ENCODE peak calls at places on chromosomes 7 and 10, in nine cellular contexts. One of them, this sample, is unnamed. For H3K36me3, the result is how much of the 10 kb centered on the place peaks cover.

GRCh38 chr10:110655286-110655685 is 11.2 kb downstream of the RBM20 start:
- DNase-seq in small intestine: no peak
- DNase-seq in astrocyte: no peak
- DNase-seq in effector memory CD4-positive, alpha-beta T cell: no peak
- DNase-seq in IMR-90: peak
- DNase-seq in brain microvascular endothelial cell: no peak
- DNase-seq in fibroblast of lung: no peak
- DNase-seq in OCI-LY7: no peak
- DNase-seq in lower lobe of right lung: no peak
- DNase-seq in this sample: no peak

GRCh38 chr7:150428671-150429451 is 21.6 kb upstream of the GIMAP8 start:
- DNase-seq in small intestine: peak
- DNase-seq in astrocyte: peak
- DNase-seq in effector memory CD4-positive, alpha-beta T cell: no peak
- DNase-seq in IMR-90: peak
- DNase-seq in brain microvascular endothelial cell: peak
- DNase-seq in fibroblast of lung: peak
- DNase-seq in OCI-LY7: no peak
- DNase-seq in lower lobe of right lung: no peak
- DNase-seq in this sample: peak

GRCh38 chr10:114869500-114869899 is 47.9 kb downstream of the FHIP2A start:
- DNase-seq in small intestine: no peak
- DNase-seq in astrocyte: peak
- DNase-seq in effector memory CD4-positive, alpha-beta T cell: no peak
- DNase-seq in IMR-90: peak
- DNase-seq in brain microvascular endothelial cell: peak
- DNase-seq in fibroblast of lung: peak
- DNase-seq in OCI-LY7: no peak
- DNase-seq in lower lobe of right lung: no peak
- DNase-seq in this sample: peak

GRCh38 chr10:76111986-76112825 is 680.8 kb downstream of the LRMDA start:
- DNase-seq in small intestine: no peak
- DNase-seq in astrocyte: no peak
- DNase-seq in effector memory CD4-positive, alpha-beta T cell: no peak
- DNase-seq in IMR-90: no peak
- DNase-seq in brain microvascular endothelial cell: no peak
- DNase-seq in fibroblast of lung: no peak
- DNase-seq in OCI-LY7: no peak
- DNase-seq in lower lobe of right lung: no peak
- DNase-seq in this sample: no peak

GRCh38 chr10:132276179-132276675 is 31.5 kb downstream of the STK32C start:
- DNase-seq in small intestine: no peak
- DNase-seq in astrocyte: no peak
- DNase-seq in effector memory CD4-positive, alpha-beta T cell: no peak
- DNase-seq in IMR-90: no peak
- DNase-seq in brain microvascular endothelial cell: no peak
- DNase-seq in fibroblast of lung: no peak
- DNase-seq in OCI-LY7: no peak
- DNase-seq in lower lobe of right lung: peak
- DNase-seq in this sample: no peak

GRCh38 chr10:127908106-127908957 is 1.4 kb downstream of the PTPRE start:
- DNase-seq in small intestine: no peak
- DNase-seq in astrocyte: peak
- DNase-seq in effector memory CD4-positive, alpha-beta T cell: no peak
- DNase-seq in IMR-90: peak
- DNase-seq in brain microvascular endothelial cell: peak
- DNase-seq in fibroblast of lung: peak
- DNase-seq in OCI-LY7: no peak
- DNase-seq in lower lobe of right lung: no peak
- DNase-seq in this sample: peak

GRCh38 chr7:91949221-91950009 is 8.8 kb downstream of the AKAP9 start:
- DNase-seq in small intestine: no peak
- DNase-seq in astrocyte: peak
- DNase-seq in effector memory CD4-positive, alpha-beta T cell: no peak
- DNase-seq in IMR-90: peak
- DNase-seq in brain microvascular endothelial cell: peak
- DNase-seq in fibroblast of lung: peak
- DNase-seq in OCI-LY7: no peak
- DNase-seq in lower lobe of right lung: no peak
- DNase-seq in this sample: peak

GRCh38 chr7:27111753-27112277 is 9.3 kb upstream of the HOXA2 start:
- DNase-seq in small intestine: no peak
- DNase-seq in astrocyte: peak
- DNase-seq in effector memory CD4-positive, alpha-beta T cell: no peak
- DNase-seq in IMR-90: peak
- DNase-seq in brain microvascular endothelial cell: no peak
- DNase-seq in fibroblast of lung: no peak
- DNase-seq in OCI-LY7: no peak
- DNase-seq in lower lobe of right lung: no peak
- DNase-seq in this sample: no peak

GRCh38 chr10:24439935-24440334 is 231.0 kb downstream of the KIAA1217 start:
- DNase-seq in small intestine: no peak
- DNase-seq in astrocyte: no peak
- DNase-seq in effector memory CD4-positive, alpha-beta T cell: no peak
- DNase-seq in IMR-90: peak
- DNase-seq in brain microvascular endothelial cell: no peak
- DNase-seq in fibroblast of lung: no peak
- DNase-seq in OCI-LY7: no peak
- DNase-seq in lower lobe of right lung: no peak
- DNase-seq in this sample: no peak

GRCh38 chr7:99102809-99103690 is 40.9 kb downstream of the SMURF1 start:
- DNase-seq in small intestine: no peak
- DNase-seq in astrocyte: peak
- DNase-seq in effector memory CD4-positive, alpha-beta T cell: no peak
- DNase-seq in IMR-90: peak
- DNase-seq in brain microvascular endothelial cell: peak
- DNase-seq in fibroblast of lung: peak
- DNase-seq in OCI-LY7: no peak
- DNase-seq in lower lobe of right lung: no peak
- DNase-seq in this sample: peak

GRCh38 chr7:746074-747061 is 19.3 kb upstream of the PRKAR1B start:
- DNase-seq in small intestine: no peak
- DNase-seq in astrocyte: no peak
- DNase-seq in effector memory CD4-positive, alpha-beta T cell: no peak
- DNase-seq in IMR-90: no peak
- DNase-seq in brain microvascular endothelial cell: no peak
- DNase-seq in fibroblast of lung: no peak
- DNase-seq in OCI-LY7: no peak
- DNase-seq in lower lobe of right lung: peak
- DNase-seq in this sample: no peak
- H3K36me3 ChIP-seq in small intestine: under half
- H3K36me3 ChIP-seq in astrocyte: under half
- H3K36me3 ChIP-seq in effector memory CD4-positive, alpha-beta T cell: under half
- H3K36me3 ChIP-seq in IMR-90: under half
- H3K36me3 ChIP-seq in brain microvascular endothelial cell: under half
- H3K36me3 ChIP-seq in fibroblast of lung: under half
- H3K36me3 ChIP-seq in OCI-LY7: half or more
- H3K36me3 ChIP-seq in lower lobe of right lung: under half
- H3K36me3 ChIP-seq in this sample: under half

DNA sequence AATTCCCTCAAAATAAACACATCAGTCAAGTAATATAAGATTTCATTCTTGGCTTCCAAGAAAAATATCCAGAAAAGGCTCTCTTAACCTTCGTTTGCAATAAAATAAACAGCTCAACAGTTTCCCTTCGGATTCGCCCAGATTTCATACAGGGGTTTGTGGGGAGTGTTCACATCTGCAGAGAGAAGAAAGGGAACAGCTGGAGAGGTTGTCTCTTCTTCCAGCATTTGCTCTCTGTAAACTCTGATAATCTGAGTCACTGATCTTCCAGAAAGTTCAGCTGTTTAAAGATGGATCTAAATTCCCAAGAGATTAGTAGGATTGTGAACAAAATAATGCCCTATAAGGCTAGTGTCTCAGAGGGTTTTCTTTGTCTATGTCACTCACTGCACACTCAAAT is 277.9 kb downstream of the HPSE2 start:
- DNase-seq in small intestine: no peak
- DNase-seq in astrocyte: no peak
- DNase-seq in effector memory CD4-positive, alpha-beta T cell: no peak
- DNase-seq in IMR-90: peak
- DNase-seq in brain microvascular endothelial cell: no peak
- DNase-seq in fibroblast of lung: no peak
- DNase-seq in OCI-LY7: no peak
- DNase-seq in lower lobe of right lung: no peak
- DNase-seq in this sample: no peak
- H3K36me3 ChIP-seq in small intestine: under half
- H3K36me3 ChIP-seq in astrocyte: under half
- H3K36me3 ChIP-seq in effector memory CD4-positive, alpha-beta T cell: under half
- H3K36me3 ChIP-seq in IMR-90: under half
- H3K36me3 ChIP-seq in brain microvascular endothelial cell: under half
- H3K36me3 ChIP-seq in fibroblast of lung: under half
- H3K36me3 ChIP-seq in OCI-LY7: under half
- H3K36me3 ChIP-seq in lower lobe of right lung: under half
- H3K36me3 ChIP-seq in this sample: under half

GRCh38 chr7:44107116-44107960 is 3.2 kb downstream of the AEBP1 start:
- DNase-seq in small intestine: no peak
- DNase-seq in astrocyte: no peak
- DNase-seq in effector memory CD4-positive, alpha-beta T cell: no peak
- DNase-seq in IMR-90: no peak
- DNase-seq in brain microvascular endothelial cell: no peak
- DNase-seq in fibroblast of lung: no peak
- DNase-seq in OCI-LY7: no peak
- DNase-seq in lower lobe of right lung: no peak
- DNase-seq in this sample: no peak

GRCh38 chr7:44105832-44106231 is 1.7 kb downstream of the AEBP1 start:
- DNase-seq in small intestine: no peak
- DNase-seq in astrocyte: no peak
- DNase-seq in effector memory CD4-positive, alpha-beta T cell: no peak
- DNase-seq in IMR-90: no peak
- DNase-seq in brain microvascular endothelial cell: no peak
- DNase-seq in fibroblast of lung: no peak
- DNase-seq in OCI-LY7: no peak
- DNase-seq in lower lobe of right lung: no peak
- DNase-seq in this sample: no peak

GRCh38 chr7:44104880-44105771 is 981 bp downstream of the AEBP1 start:
- DNase-seq in small intestine: no peak
- DNase-seq in astrocyte: peak
- DNase-seq in effector memory CD4-positive, alpha-beta T cell: no peak
- DNase-seq in IMR-90: peak
- DNase-seq in brain microvascular endothelial cell: peak
- DNase-seq in fibroblast of lung: peak
- DNase-seq in OCI-LY7: no peak
- DNase-seq in lower lobe of right lung: no peak
- DNase-seq in this sample: peak

GRCh38 chr7:44107961-44108767 is 4.0 kb downstream of the AEBP1 start:
- DNase-seq in small intestine: no peak
- DNase-seq in astrocyte: no peak
- DNase-seq in effector memory CD4-positive, alpha-beta T cell: no peak
- DNase-seq in IMR-90: no peak
- DNase-seq in brain microvascular endothelial cell: no peak
- DNase-seq in fibroblast of lung: no peak
- DNase-seq in OCI-LY7: no peak
- DNase-seq in lower lobe of right lung: no peak
- DNase-seq in this sample: no peak

DNA sequence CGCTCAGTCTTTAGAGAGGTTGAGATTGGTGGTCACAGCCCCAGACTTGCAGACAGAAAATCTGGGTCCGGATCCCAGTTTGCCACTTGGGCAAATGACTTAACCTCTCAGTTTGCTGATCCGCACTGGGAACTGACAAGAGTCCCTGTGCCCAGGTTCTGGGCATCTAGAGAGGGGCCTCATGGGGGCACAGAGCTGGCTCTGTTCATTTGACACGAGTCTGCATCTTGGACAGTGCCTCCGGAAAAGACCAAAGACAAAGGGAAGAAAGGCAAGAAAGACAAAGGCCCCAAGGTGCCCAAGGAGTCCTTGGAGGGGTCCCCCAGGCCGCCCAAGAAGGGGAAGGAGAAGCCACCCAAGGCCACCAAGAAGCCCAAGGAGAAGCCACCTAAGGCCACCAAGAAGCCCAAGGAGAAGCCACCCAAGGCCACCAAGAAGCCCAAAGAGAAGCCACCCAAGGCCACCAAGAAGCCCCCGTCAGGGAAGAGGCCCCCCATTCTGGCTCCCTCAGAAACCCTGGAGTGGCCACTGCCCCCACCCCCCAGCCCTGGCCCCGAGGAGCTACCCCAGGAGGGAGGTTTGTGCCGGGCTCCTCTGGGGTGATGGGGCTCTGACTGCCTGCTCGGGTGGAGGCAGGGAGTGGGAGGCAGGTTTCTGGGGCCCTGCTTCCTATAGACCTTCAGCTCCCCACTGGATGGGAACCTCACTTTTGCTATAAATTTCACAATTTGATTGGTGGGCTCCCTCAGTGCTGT is 2.3 kb downstream of the AEBP1 start:
- DNase-seq in small intestine: no peak
- DNase-seq in astrocyte: no peak
- DNase-seq in effector memory CD4-positive, alpha-beta T cell: no peak
- DNase-seq in IMR-90: no peak
- DNase-seq in brain microvascular endothelial cell: no peak
- DNase-seq in fibroblast of lung: no peak
- DNase-seq in OCI-LY7: no peak
- DNase-seq in lower lobe of right lung: no peak
- DNase-seq in this sample: no peak
- H3K36me3 ChIP-seq in small intestine: under half
- H3K36me3 ChIP-seq in astrocyte: under half
- H3K36me3 ChIP-seq in effector memory CD4-positive, alpha-beta T cell: under half
- H3K36me3 ChIP-seq in IMR-90: under half
- H3K36me3 ChIP-seq in brain microvascular endothelial cell: under half
- H3K36me3 ChIP-seq in fibroblast of lung: under half
- H3K36me3 ChIP-seq in OCI-LY7: under half
- H3K36me3 ChIP-seq in lower lobe of right lung: under half
- H3K36me3 ChIP-seq in this sample: under half

GRCh38 chr7:77627307-77627671 is 69.0 kb upstream of the RSBN1L start:
- DNase-seq in small intestine: no peak
- DNase-seq in astrocyte: peak
- DNase-seq in effector memory CD4-positive, alpha-beta T cell: no peak
- DNase-seq in IMR-90: peak
- DNase-seq in brain microvascular endothelial cell: no peak
- DNase-seq in fibroblast of lung: peak
- DNase-seq in OCI-LY7: no peak
- DNase-seq in lower lobe of right lung: no peak
- DNase-seq in this sample: peak

GRCh38 chr7:77626515-77627306 is 69.5 kb upstream of the RSBN1L start:
- DNase-seq in small intestine: no peak
- DNase-seq in astrocyte: no peak
- DNase-seq in effector memory CD4-positive, alpha-beta T cell: no peak
- DNase-seq in IMR-90: no peak
- DNase-seq in brain microvascular endothelial cell: no peak
- DNase-seq in fibroblast of lung: no peak
- DNase-seq in OCI-LY7: no peak
- DNase-seq in lower lobe of right lung: no peak
- DNase-seq in this sample: no peak

GRCh38 chr7:77631820-77632219 is 64.4 kb upstream of the RSBN1L start:
- DNase-seq in small intestine: no peak
- DNase-seq in astrocyte: no peak
- DNase-seq in effector memory CD4-positive, alpha-beta T cell: no peak
- DNase-seq in IMR-90: no peak
- DNase-seq in brain microvascular endothelial cell: no peak
- DNase-seq in fibroblast of lung: no peak
- DNase-seq in OCI-LY7: no peak
- DNase-seq in lower lobe of right lung: no peak
- DNase-seq in this sample: no peak

DNA sequence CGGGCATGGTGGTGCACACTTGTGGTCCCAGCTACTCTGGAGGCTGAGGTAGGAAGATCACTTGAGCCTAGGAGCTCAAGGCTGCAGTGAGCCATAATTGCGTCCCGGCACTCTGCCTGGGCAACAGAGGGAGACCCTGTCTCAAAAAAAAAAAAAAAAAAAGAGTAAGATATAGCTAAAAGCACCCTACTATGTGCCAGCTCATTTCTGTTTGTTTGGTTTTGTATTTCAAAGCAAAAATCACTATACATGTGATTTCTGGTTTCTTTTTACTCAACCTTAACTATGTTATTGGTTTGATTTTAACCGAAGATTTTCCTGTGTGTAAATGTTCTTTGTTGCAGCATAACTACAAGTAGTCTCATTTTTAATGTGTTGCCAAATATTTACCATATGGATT is 66.5 kb upstream of the RSBN1L start:
- DNase-seq in small intestine: no peak
- DNase-seq in astrocyte: no peak
- DNase-seq in effector memory CD4-positive, alpha-beta T cell: no peak
- DNase-seq in IMR-90: no peak
- DNase-seq in brain microvascular endothelial cell: no peak
- DNase-seq in fibroblast of lung: no peak
- DNase-seq in OCI-LY7: no peak
- DNase-seq in lower lobe of right lung: no peak
- DNase-seq in this sample: no peak
- H3K36me3 ChIP-seq in small intestine: under half
- H3K36me3 ChIP-seq in astrocyte: under half
- H3K36me3 ChIP-seq in effector memory CD4-positive, alpha-beta T cell: under half
- H3K36me3 ChIP-seq in IMR-90: under half
- H3K36me3 ChIP-seq in brain microvascular endothelial cell: half or more
- H3K36me3 ChIP-seq in fibroblast of lung: under half
- H3K36me3 ChIP-seq in OCI-LY7: under half
- H3K36me3 ChIP-seq in lower lobe of right lung: half or more
- H3K36me3 ChIP-seq in this sample: under half